ENCODE peak calls at places on chromosomes 4 and X, in six cellular contexts. I, O, B, P, R and F are unnamed samples.

GRCh38 chrX:140733766-140734342 is 24.3 kb downstream of the LINC00632 start:
- DNase-seq in B (no peak), P (no peak), I (no peak), R (peak), O (no peak), F (no peak)

GRCh38 chr4:82216231-82216630 is 157.6 kb downstream of the HNRNPD start:
- DNase-seq in P (no peak), O (no peak), B (no peak), I (no peak), R (no peak), F (no peak)

GRCh38 chrX:77743720-77744119 is 42.3 kb downstream of the ATRX start:
- DNase-seq in B (no peak), I (no peak), O (no peak), R (no peak), P (no peak), F (no peak)

GRCh38 chr4:133483600-133484246 is 334.6 kb downstream of the PCDH10 start:
- DNase-seq in I (no peak), O (no peak), R (peak), P (no peak), B (no peak), F (no peak)

GRCh38 chr4:152805818-152806217 is 26.1 kb downstream of the ARFIP1 start:
- DNase-seq in O (no peak), B (no peak), R (no peak), I (no peak), P (no peak), F (no peak)

GRCh38 chr4:4853921-4854648 is 5.4 kb upstream of the MSX1 start:
- DNase-seq in P (no peak), O (no peak), R (no peak), I (no peak), B (no peak), F (no peak)

GRCh38 chr4:95153182-95153581 is 395.4 kb downstream of the BMPR1B start:
- DNase-seq in P (no peak), O (no peak), B (no peak), I (no peak), R (no peak), F (no peak)

GRCh38 chr4:158793021-158793420 is 24.2 kb downstream of the FNIP2 start:
- DNase-seq in B (no peak), P (no peak), R (no peak), I (no peak), O (no peak), F (no peak)

GRCh38 chr4:17511950-17512795 is at the start of gene QDPR:
- DNase-seq in O (peak), R (peak), P (no peak), I (peak), B (peak), F (peak)
- TF ChIP-seq POLR2A in O (no peak), R (peak), P (no peak), I (no peak), B (no peak), F (peak)

GRCh38 chrX:151015684-151016083 is 32.5 kb downstream of the HMGB3 start:
- DNase-seq in I (no peak), O (no peak), B (no peak), R (no peak), P (no peak), F (no peak)

DNA sequence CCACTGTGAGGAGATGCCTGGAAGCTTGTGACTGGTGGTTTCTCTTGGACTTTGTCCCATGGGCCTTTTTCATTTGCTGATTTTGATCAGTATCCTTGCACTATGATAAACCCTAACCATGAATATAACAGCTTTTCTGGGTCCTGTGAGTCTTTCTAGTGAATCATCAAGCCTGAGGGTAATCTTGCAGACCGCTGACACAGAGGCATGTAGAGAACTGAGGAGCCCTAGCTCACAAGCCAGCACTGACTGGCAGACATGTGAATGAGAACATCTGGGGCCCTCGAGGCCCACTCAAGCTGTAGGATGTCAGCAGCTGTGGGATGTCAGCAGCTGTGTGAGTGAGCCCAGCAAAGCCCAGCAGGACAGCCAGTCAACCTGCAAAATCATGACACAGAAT is 36.7 kb downstream of the HMGB3 start:
- DNase-seq in R (no peak), O (no peak), P (no peak), I (no peak), B (no peak), F (no peak)
- TF ChIP-seq EP300 in R (no peak), O (no peak), P (no peak), I (no peak), B (no peak), F (no peak)

GRCh38 chr4:185003596-185004351 is 14.5 kb upstream of the HELT start:
- DNase-seq in I (no peak), B (no peak), R (no peak), O (no peak), P (no peak), F (no peak)

GRCh38 chr4:185005209-185005819 is 13.0 kb upstream of the HELT start:
- DNase-seq in B (peak), P (no peak), O (peak), R (peak), I (peak), F (peak)

GRCh38 chr4:185002784-185003183 is 15.5 kb upstream of the HELT start:
- DNase-seq in O (no peak), B (no peak), P (no peak), I (no peak), R (peak), F (no peak)

DNA sequence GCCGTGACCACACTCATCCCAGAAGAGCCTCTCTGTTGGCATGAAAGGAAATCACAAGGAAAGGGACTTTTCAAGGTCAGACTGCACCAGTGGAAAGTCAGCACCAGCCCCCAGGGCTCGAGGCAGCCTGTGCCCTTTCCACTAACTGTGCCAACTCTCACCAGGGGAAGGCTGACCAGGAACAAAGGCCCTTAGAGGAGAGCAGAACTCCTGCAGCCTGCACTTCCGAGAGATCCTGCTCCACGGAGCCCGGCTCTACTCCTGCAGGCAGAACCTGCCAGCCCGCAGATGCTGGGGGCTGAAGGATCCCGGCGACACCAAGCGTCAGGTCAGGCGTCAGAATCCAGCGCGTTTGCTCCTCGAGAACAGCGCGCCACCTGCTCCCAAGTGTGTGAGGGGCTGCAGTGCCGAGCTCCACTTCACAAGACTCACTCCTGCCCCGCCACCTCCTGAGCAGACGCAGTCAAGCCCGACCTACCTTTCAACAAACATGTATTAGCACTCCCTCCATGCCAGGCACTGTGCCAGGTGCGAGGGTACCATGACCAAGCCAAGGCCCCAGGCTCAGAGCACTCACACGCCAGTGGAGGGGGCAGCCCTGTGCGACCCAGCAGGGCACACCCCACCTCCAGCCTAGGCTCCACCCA is 13.6 kb upstream of the HELT start:
- DNase-seq in O (peak), P (no peak), I (peak), R (no peak), B (peak), F (peak)
- TF ChIP-seq POLR2A in O (no peak), P (no peak), I (no peak), R (no peak), B (no peak), F (no peak)

GRCh38 chrX:41347186-41347585 is 13.2 kb downstream of the DDX3X start:
- DNase-seq in B (no peak), I (no peak), O (no peak), P (no peak), R (no peak), F (no peak)
- TF ChIP-seq EP300 in B (no peak), I (no peak), O (no peak), P (no peak), R (no peak), F (no peak)

DNA sequence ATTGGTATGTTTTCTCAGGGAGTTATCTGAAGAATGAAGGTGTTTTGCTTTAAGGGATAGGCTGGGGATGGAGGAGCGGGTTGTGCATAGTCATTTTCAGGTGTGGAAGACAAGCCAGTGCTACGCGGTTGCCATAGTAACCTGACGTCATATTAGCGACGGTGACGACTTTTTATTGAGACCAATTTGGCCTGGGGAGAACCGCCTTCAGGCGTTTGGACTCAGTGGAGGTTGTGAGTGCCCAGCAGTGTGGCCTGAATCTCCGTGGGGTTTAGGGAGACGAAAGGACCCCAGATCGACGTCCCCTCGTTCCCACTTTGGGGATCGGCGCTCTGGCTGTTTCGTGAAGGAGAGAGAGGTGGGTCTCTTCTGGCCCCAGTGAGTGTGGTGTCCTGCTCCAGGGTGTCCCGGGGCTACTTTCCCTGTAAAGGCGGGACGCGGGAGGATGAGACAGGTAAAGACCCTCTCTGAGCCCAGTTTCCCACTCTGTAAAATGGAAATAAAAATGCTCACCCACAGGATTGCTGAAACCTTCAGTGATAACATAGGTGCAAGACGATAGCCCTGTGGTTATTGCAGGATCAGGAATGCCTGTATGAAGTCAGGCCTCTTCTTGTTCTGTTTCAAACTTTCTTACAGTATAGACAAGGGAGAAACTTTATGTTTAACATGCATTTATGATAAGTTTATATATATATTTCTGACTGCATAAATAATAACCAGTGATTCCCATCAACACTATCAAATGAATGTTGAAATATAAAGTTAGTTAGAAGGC is 48.6 kb downstream of the GPRASP3 start:
- DNase-seq in O (peak), R (peak), I (peak), P (peak), B (no peak), F (peak)
- TF ChIP-seq POLR2A in O (no peak), R (peak), I (peak), P (no peak), B (no peak), F (no peak)

GRCh38 chr4:181952478-181952877 is 290.7 kb upstream of the TENM3 start:
- DNase-seq in O (no peak), R (no peak), I (peak), P (no peak), B (peak), F (no peak)

GRCh38 chr4:181949704-181950312 is 293.4 kb upstream of the TENM3 start:
- DNase-seq in O (no peak), I (no peak), R (no peak), B (no peak), P (no peak), F (no peak)

GRCh38 chr4:181946902-181947301 is 296.3 kb upstream of the TENM3 start:
- DNase-seq in O (no peak), I (no peak), P (no peak), R (no peak), B (no peak), F (no peak)

GRCh38 chr4:181950372-181951127 is 292.7 kb upstream of the TENM3 start:
- DNase-seq in R (no peak), I (no peak), B (no peak), O (no peak), P (no peak), F (no peak)

DNA sequence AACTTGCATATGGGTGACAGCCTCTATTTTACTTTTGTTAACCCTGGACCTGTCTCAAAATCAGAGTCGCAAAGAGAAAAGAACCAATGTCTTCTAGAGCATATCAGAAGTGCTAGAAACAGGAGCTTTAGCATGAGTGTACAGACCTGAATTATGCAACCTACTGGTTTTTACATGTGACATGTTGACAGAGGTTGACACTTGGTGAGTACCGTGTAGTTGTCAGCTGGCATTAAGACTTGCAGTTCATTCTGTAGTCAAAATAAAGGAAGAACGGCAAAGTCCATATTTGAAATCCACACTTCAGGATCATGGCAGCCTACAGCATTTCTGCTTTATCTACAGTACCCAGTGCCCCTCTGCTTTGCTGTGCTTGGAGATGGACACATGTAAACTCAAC is 291.9 kb upstream of the TENM3 start:
- DNase-seq in B (no peak), R (no peak), I (no peak), O (no peak), P (no peak), F (no peak)
- TF ChIP-seq EP300 in B (no peak), R (no peak), I (no peak), O (no peak), P (no peak), F (no peak)

DNA sequence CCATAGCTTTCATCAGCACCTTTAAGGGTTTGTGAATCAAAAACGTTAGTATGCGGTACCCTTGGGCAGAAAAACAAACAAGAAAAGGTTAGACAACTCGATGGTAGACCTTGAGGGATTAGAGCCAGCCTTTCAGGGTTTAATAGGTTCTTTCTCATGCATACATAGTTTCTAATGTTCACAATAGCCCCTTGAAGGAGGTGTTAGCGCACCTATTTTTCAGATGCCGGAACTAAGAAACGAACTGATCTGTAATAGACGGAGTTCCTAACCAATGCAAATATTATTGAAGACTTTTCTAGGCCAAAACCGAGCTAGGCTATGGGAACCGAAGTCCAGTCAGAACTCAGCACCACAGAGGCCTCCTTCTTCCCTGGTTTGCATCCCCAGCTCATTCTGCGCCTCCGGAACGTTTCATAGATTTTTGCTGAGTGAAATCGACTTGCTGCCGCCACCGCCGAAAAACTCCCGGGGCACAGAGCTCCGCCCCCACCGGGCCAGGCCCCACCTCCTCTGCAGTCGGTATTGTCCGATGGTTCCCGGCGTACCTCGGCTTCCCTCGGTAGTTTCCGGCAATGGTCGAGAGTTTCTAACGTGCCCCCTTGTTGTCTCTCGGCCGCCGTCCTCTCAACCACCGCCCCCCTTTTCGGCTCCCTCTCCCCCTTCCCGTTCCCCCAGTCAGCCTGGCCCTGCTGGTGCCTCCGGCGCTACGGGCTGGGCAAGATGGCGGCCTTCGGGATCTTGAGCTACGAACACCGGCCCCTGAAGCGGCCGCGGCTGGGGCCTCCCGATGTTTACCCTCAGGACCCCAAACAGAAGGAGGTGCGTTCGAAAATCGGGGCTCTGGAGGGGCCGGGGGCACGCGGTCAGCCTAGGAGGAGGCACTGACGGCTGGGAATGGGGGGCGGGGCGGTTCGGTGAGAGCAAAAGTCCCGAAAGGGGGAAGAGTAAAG is at the start of gene MED12:
- DNase-seq in B (peak), R (peak), O (peak), I (peak), P (peak), F (peak)
- TF ChIP-seq POLR2A in B (peak), R (peak), O (no peak), I (peak), P (no peak), F (peak)

GRCh38 chr4:27360651-27361347 is 500.2 kb downstream of the STIM2 start:
- DNase-seq in B (no peak), O (no peak), P (no peak), I (no peak), R (no peak), F (no peak)

GRCh38 chr4:27358269-27358668 is 497.6 kb downstream of the STIM2 start:
- DNase-seq in R (no peak), I (no peak), O (no peak), B (no peak), P (no peak), F (no peak)

GRCh38 chr4:27357283-27357682 is 496.6 kb downstream of the STIM2 start:
- DNase-seq in I (no peak), B (no peak), P (no peak), O (no peak), R (no peak), F (no peak)
- TF ChIP-seq EP300 in I (no peak), B (no peak), P (no peak), O (no peak), R (no peak), F (no peak)

GRCh38 chrX:71439420-71439819 is 73.3 kb downstream of the TAF1 start:
- DNase-seq in B (no peak), R (no peak), I (no peak), O (no peak), P (no peak), F (no peak)
- TF ChIP-seq POLR2A in B (no peak), R (no peak), I (no peak), O (no peak), P (no peak), F (no peak)

DNA sequence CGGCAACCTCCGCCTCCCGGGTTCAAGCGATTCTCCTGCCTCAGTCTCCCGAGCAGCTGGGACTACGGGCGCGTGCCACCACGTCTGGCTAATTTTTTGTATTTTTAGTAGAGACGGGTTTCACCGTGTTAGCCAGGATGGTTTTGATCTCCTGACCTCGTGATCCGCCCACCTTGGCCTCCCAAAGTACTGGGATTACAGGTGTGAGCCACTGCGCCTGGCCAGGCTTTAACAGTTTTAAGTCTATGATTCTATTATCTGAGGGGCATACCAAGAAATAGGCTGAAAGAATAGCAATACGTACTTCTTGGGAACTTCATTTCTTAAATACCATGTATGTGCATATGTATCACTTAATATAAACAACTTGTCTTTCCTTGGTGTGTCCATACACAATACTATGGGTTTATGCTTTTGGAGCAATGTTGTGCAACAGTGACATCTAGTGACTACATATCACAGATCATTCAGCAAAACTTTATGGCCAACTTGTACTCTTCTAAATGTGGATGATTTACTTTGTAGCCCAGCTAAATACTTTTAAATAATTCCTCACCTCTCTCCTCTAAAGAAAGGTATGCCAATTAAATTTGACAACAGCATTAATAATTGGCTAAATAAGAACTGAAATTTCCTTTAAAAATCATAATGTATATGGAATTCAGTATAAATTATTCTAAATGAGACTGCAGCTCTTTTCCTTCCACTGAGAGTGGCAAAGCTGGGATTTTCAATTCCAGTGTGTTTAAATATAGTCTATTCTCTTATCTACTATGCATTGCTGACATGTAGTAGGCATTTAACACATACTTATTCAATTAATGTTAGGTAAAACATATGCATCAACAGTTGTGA is 10.4 kb downstream of the SLC9B1 start:
- DNase-seq in O (no peak), B (peak), P (no peak), R (peak), I (no peak), F (no peak)
- TF ChIP-seq EP300 in O (no peak), B (no peak), P (no peak), R (no peak), I (no peak), F (no peak)